ENCODE peak calls at places on chromosomes 1 and 21, in eight cellular contexts. One of them, this sample, is unnamed.

GRCh38 chr1:114336360-114336759 is 174.6 kb downstream of the TRIM33 start:
- DNase-seq in adrenal gland: no peak
- DNase-seq in A673: no peak
- DNase-seq in H1: no peak
- DNase-seq in left lung: no peak
- DNase-seq in NT2/D1: no peak
- DNase-seq in mesendoderm: no peak
- DNase-seq in neural progenitor cell: no peak
- DNase-seq in this sample: no peak

GRCh38 chr1:216175714-216176113 is 247.5 kb downstream of the USH2A start:
- DNase-seq in H1: peak; percentile 33
- DNase-seq in adrenal gland: no peak
- DNase-seq in mesendoderm: peak; percentile 71
- DNase-seq in A673: peak; percentile 33
- DNase-seq in NT2/D1: no peak
- DNase-seq in left lung: no peak
- DNase-seq in neural progenitor cell: no peak
- DNase-seq in this sample: no peak

GRCh38 chr1:234527346-234527745 is 48.4 kb upstream of the TARBP1 start:
- DNase-seq in H1: no peak
- DNase-seq in NT2/D1: no peak
- DNase-seq in neural progenitor cell: no peak
- DNase-seq in mesendoderm: no peak
- DNase-seq in left lung: no peak
- DNase-seq in adrenal gland: no peak
- DNase-seq in A673: no peak
- DNase-seq in this sample: no peak

GRCh38 chr1:4573521-4573920 is 80.9 kb upstream of the AJAP1 start:
- DNase-seq in NT2/D1: no peak
- DNase-seq in A673: no peak
- DNase-seq in H1: no peak
- DNase-seq in neural progenitor cell: no peak
- DNase-seq in mesendoderm: no peak
- DNase-seq in adrenal gland: no peak
- DNase-seq in left lung: no peak
- DNase-seq in this sample: no peak

GRCh38 chr1:72435025-72435424 is 152.7 kb upstream of the NEGR1 start:
- DNase-seq in NT2/D1: no peak
- DNase-seq in left lung: no peak
- DNase-seq in A673: peak; percentile 5
- DNase-seq in H1: no peak
- DNase-seq in neural progenitor cell: no peak
- DNase-seq in mesendoderm: no peak
- DNase-seq in adrenal gland: no peak
- DNase-seq in this sample: no peak

GRCh38 chr1:24743404-24744211 is 1.6 kb upstream of the CLIC4 start:
- DNase-seq in left lung: no peak
- DNase-seq in neural progenitor cell: peak; percentile 20
- DNase-seq in A673: peak; percentile 54
- DNase-seq in mesendoderm: peak; percentile 90
- DNase-seq in adrenal gland: no peak
- DNase-seq in H1: no peak
- DNase-seq in NT2/D1: no peak
- DNase-seq in this sample: peak; percentile 45

GRCh38 chr1:117284408-117285215 is 73.9 kb upstream of the VTCN1 start:
- DNase-seq in A673: peak; percentile 80
- DNase-seq in adrenal gland: no peak
- DNase-seq in neural progenitor cell: peak; percentile 75
- DNase-seq in mesendoderm: peak; percentile 88
- DNase-seq in NT2/D1: peak; percentile 84
- DNase-seq in left lung: no peak
- DNase-seq in H1: no peak
- DNase-seq in this sample: peak; percentile 68

GRCh38 chr1:203644661-203645510 is 18.3 kb downstream of the ATP2B4 start:
- DNase-seq in NT2/D1: no peak
- DNase-seq in mesendoderm: peak; percentile 70
- DNase-seq in H1: no peak
- DNase-seq in neural progenitor cell: no peak
- DNase-seq in left lung: no peak
- DNase-seq in adrenal gland: peak; percentile 35
- DNase-seq in A673: no peak
- DNase-seq in this sample: no peak

GRCh38 chr1:94707321-94708298 is 112.5 kb upstream of the SLC44A3 start:
- DNase-seq in H1: no peak
- DNase-seq in A673: peak; percentile 20
- DNase-seq in adrenal gland: no peak
- DNase-seq in mesendoderm: peak; percentile 47
- DNase-seq in NT2/D1: no peak
- DNase-seq in left lung: no peak
- DNase-seq in neural progenitor cell: no peak
- DNase-seq in this sample: no peak

GRCh38 chr1:173057984-173058383 is 7.2 kb upstream of the TNFSF18 start:
- DNase-seq in H1: no peak
- DNase-seq in left lung: no peak
- DNase-seq in neural progenitor cell: no peak
- DNase-seq in NT2/D1: no peak
- DNase-seq in mesendoderm: no peak
- DNase-seq in A673: no peak
- DNase-seq in adrenal gland: no peak
- DNase-seq in this sample: no peak

GRCh38 chr1:228085287-228085926 is 2.9 kb downstream of the ARF1 start:
- DNase-seq in A673: peak; percentile 63
- DNase-seq in NT2/D1: no peak
- DNase-seq in neural progenitor cell: peak; percentile 49
- DNase-seq in H1: no peak
- DNase-seq in adrenal gland: peak; percentile 52
- DNase-seq in left lung: peak; percentile 36
- DNase-seq in mesendoderm: peak; percentile 99
- DNase-seq in this sample: no peak

GRCh38 chr1:165172666-165173065 is 183.8 kb downstream of the LMX1A start:
- DNase-seq in adrenal gland: no peak
- DNase-seq in mesendoderm: no peak
- DNase-seq in NT2/D1: no peak
- DNase-seq in H1: no peak
- DNase-seq in neural progenitor cell: no peak
- DNase-seq in A673: no peak
- DNase-seq in left lung: no peak
- DNase-seq in this sample: no peak

GRCh38 chr1:95021794-95022193 is 51.0 kb downstream of the ALG14 start:
- DNase-seq in left lung: no peak
- DNase-seq in neural progenitor cell: no peak
- DNase-seq in A673: no peak
- DNase-seq in adrenal gland: peak; percentile 60
- DNase-seq in H1: no peak
- DNase-seq in mesendoderm: no peak
- DNase-seq in NT2/D1: no peak
- DNase-seq in this sample: no peak

GRCh38 chr1:209190591-209191241 is 392.8 kb upstream of the CAMK1G start:
- DNase-seq in neural progenitor cell: peak; percentile 90
- DNase-seq in mesendoderm: peak; percentile 92
- DNase-seq in NT2/D1: peak; percentile 91
- DNase-seq in A673: peak; percentile 84
- DNase-seq in adrenal gland: peak; percentile 60
- DNase-seq in left lung: no peak
- DNase-seq in H1: peak; percentile 68
- DNase-seq in this sample: peak; percentile 75

GRCh38 chr1:28682840-28683239 is 14.3 kb downstream of the GMEB1 start:
- DNase-seq in left lung: no peak
- DNase-seq in neural progenitor cell: no peak
- DNase-seq in A673: no peak
- DNase-seq in NT2/D1: no peak
- DNase-seq in mesendoderm: no peak
- DNase-seq in H1: no peak
- DNase-seq in adrenal gland: no peak
- DNase-seq in this sample: no peak

GRCh38 chr21:45364464-45365185 is 40.3 kb upstream of the COL18A1 start:
- DNase-seq in adrenal gland: no peak
- DNase-seq in left lung: no peak
- DNase-seq in A673: no peak
- DNase-seq in neural progenitor cell: peak; percentile 25
- DNase-seq in NT2/D1: no peak
- DNase-seq in H1: no peak
- DNase-seq in mesendoderm: no peak
- DNase-seq in this sample: no peak

GRCh38 chr1:94325379-94326302 is 88.3 kb upstream of the ARHGAP29 start:
- DNase-seq in left lung: no peak
- DNase-seq in NT2/D1: no peak
- DNase-seq in adrenal gland: no peak
- DNase-seq in mesendoderm: no peak
- DNase-seq in H1: no peak
- DNase-seq in A673: peak; percentile 23
- DNase-seq in neural progenitor cell: no peak
- DNase-seq in this sample: no peak

GRCh38 chr1:145545055-145545454 is 62.7 kb upstream of the GPR89A start:
- DNase-seq in left lung: no peak
- DNase-seq in A673: no peak
- DNase-seq in NT2/D1: no peak
- DNase-seq in adrenal gland: no peak
- DNase-seq in neural progenitor cell: no peak
- DNase-seq in mesendoderm: no peak
- DNase-seq in H1: no peak
- DNase-seq in this sample: no peak

GRCh38 chr1:24374891-24375786 is 38.4 kb downstream of the STPG1 start:
- DNase-seq in H1: peak; percentile 41
- DNase-seq in neural progenitor cell: peak; percentile 88
- DNase-seq in adrenal gland: no peak
- DNase-seq in left lung: no peak
- DNase-seq in mesendoderm: peak; percentile 52
- DNase-seq in A673: no peak
- DNase-seq in NT2/D1: peak; percentile 85
- DNase-seq in this sample: no peak

GRCh38 chr21:35400233-35400939 is 351.3 kb upstream of the RUNX1 start:
- DNase-seq in H1: peak; percentile 13
- DNase-seq in neural progenitor cell: peak; percentile 36
- DNase-seq in A673: no peak
- DNase-seq in mesendoderm: peak; percentile 83
- DNase-seq in NT2/D1: peak; percentile 59
- DNase-seq in adrenal gland: peak; percentile 29
- DNase-seq in left lung: no peak
- DNase-seq in this sample: no peak

GRCh38 chr21:35398366-35398982 is 349.4 kb upstream of the RUNX1 start:
- DNase-seq in A673: no peak
- DNase-seq in NT2/D1: no peak
- DNase-seq in H1: no peak
- DNase-seq in adrenal gland: no peak
- DNase-seq in left lung: no peak
- DNase-seq in mesendoderm: no peak
- DNase-seq in neural progenitor cell: no peak
- DNase-seq in this sample: no peak

GRCh38 chr21:35399706-35400105 is 350.6 kb upstream of the RUNX1 start:
- DNase-seq in left lung: no peak
- DNase-seq in A673: no peak
- DNase-seq in mesendoderm: no peak
- DNase-seq in neural progenitor cell: no peak
- DNase-seq in H1: no peak
- DNase-seq in NT2/D1: no peak
- DNase-seq in adrenal gland: no peak
- DNase-seq in this sample: no peak

GRCh38 chr21:35396655-35397054 is 347.6 kb upstream of the RUNX1 start:
- DNase-seq in left lung: no peak
- DNase-seq in adrenal gland: no peak
- DNase-seq in A673: no peak
- DNase-seq in NT2/D1: no peak
- DNase-seq in H1: no peak
- DNase-seq in mesendoderm: no peak
- DNase-seq in neural progenitor cell: no peak
- DNase-seq in this sample: no peak

DNA sequence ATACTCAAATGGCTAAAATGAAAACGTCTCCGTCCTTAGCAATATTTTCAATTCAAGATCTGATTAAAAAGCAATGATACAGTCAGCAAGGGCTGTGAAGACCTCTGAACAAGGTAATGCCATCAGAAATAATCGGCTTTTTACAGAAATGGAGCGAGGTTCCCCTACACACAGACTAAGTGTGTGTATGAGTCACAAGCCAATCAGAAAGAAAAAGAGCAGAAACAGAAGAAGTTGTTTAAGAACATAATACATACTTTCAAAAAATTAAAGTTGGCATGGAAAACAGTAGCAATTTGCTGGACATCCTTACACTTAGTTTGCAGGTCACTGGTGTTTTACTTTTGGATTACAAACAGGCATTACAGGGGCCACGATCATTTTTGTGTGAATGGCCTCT is 349.9 kb upstream of the RUNX1 start:
- DNase-seq in NT2/D1: no peak
- DNase-seq in H1: no peak
- DNase-seq in neural progenitor cell: no peak
- DNase-seq in mesendoderm: no peak
- DNase-seq in adrenal gland: no peak
- DNase-seq in left lung: no peak
- DNase-seq in A673: no peak
- DNase-seq in this sample: no peak
- H3K4me3 ChIP-seq in NT2/D1: no peak overlapping the region
- H3K4me3 ChIP-seq in H1: no peak overlapping the region
- H3K4me3 ChIP-seq in neural progenitor cell: no peak overlapping the region
- H3K4me3 ChIP-seq in mesendoderm: no peak overlapping the region
- H3K4me3 ChIP-seq in adrenal gland: no peak overlapping the region
- H3K4me3 ChIP-seq in left lung: no peak overlapping the region
- H3K4me3 ChIP-seq in A673: no peak overlapping the region
- H3K4me3 ChIP-seq in this sample: no peak overlapping the region

DNA sequence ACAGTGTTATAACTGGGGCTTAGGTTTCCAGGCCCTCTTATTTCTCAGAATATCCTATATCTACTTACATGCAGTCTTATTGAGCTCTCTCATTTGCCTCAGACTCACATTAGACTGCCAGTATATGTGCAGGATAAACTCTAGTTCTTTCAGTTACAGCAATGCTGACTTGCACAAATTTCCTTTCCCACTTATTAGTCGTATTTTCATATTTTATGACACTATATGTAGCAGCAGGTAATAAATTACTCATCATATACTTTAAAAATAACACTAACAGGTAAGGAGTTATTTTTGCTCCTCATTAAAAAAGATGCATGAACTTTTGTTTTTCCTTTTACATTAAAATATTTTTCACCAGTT is 65.7 kb downstream of the GADD45A start:
- DNase-seq in NT2/D1: no peak
- DNase-seq in H1: no peak
- DNase-seq in left lung: no peak
- DNase-seq in A673: no peak
- DNase-seq in adrenal gland: no peak
- DNase-seq in neural progenitor cell: no peak
- DNase-seq in mesendoderm: no peak
- DNase-seq in this sample: no peak
- H3K4me1 ChIP-seq in NT2/D1: peaks cover 8% of the 10 kb centered on the region
- H3K4me1 ChIP-seq in H1: peaks cover 9% of the 10 kb centered on the region
- H3K4me1 ChIP-seq in left lung: peaks cover 46% of the 10 kb centered on the region
- H3K4me1 ChIP-seq in A673: peaks cover 54% of the 10 kb centered on the region
- H3K4me1 ChIP-seq in adrenal gland: peaks cover 24% of the 10 kb centered on the region
- H3K4me1 ChIP-seq in neural progenitor cell: peaks cover 70% of the 10 kb centered on the region
- H3K4me1 ChIP-seq in mesendoderm: peaks cover 29% of the 10 kb centered on the region
- H3K4me1 ChIP-seq in this sample: peaks cover 18% of the 10 kb centered on the region

GRCh38 chr1:66446261-66447001 is 87.5 kb upstream of the SGIP1 start:
- DNase-seq in H1: no peak
- DNase-seq in NT2/D1: peak; percentile 68
- DNase-seq in adrenal gland: peak; percentile 23
- DNase-seq in mesendoderm: peak; percentile 70
- DNase-seq in neural progenitor cell: peak; percentile 76
- DNase-seq in left lung: no peak
- DNase-seq in A673: peak; percentile 82
- DNase-seq in this sample: peak; percentile 51
- H3K4me3 ChIP-seq in H1: no peak overlapping the region
- H3K4me3 ChIP-seq in NT2/D1: no peak overlapping the region
- H3K4me3 ChIP-seq in adrenal gland: no peak overlapping the region
- H3K4me3 ChIP-seq in mesendoderm: no peak overlapping the region
- H3K4me3 ChIP-seq in neural progenitor cell: no peak overlapping the region
- H3K4me3 ChIP-seq in left lung: no peak overlapping the region
- H3K4me3 ChIP-seq in A673: no peak overlapping the region
- H3K4me3 ChIP-seq in this sample: no peak overlapping the region

GRCh38 chr1:34129630-34130029 is 35.4 kb downstream of the CSMD2 start:
- DNase-seq in left lung: no peak
- DNase-seq in A673: no peak
- DNase-seq in H1: no peak
- DNase-seq in adrenal gland: no peak
- DNase-seq in NT2/D1: no peak
- DNase-seq in neural progenitor cell: no peak
- DNase-seq in mesendoderm: no peak
- DNase-seq in this sample: no peak
- H3K4me1 ChIP-seq in left lung: no peaks in the 10 kb centered on the region
- H3K4me1 ChIP-seq in A673: no peaks in the 10 kb centered on the region
- H3K4me1 ChIP-seq in H1: no peaks in the 10 kb centered on the region
- H3K4me1 ChIP-seq in adrenal gland: no peaks in the 10 kb centered on the region
- H3K4me1 ChIP-seq in NT2/D1: peaks cover 7% of the 10 kb centered on the region
- H3K4me1 ChIP-seq in neural progenitor cell: no peaks in the 10 kb centered on the region
- H3K4me1 ChIP-seq in mesendoderm: no peaks in the 10 kb centered on the region
- H3K4me1 ChIP-seq in this sample: no peaks in the 10 kb centered on the region

This sample was measured in HAP-1.